ENCODE peak calls at places on chromosomes 12 and 14, in four cellular contexts. Q is brain microvascular endothelial cell, A is neural progenitor cell, Y is WERI-Rb-1. S is an unnamed sample.

GRCh38 chr14:55458800-55459577 is 18.6 kb upstream of the TBPL2 start:
- DNase-seq in Y (no peak), Q (peak; percentile 14), A (no peak), S (no peak)

GRCh38 chr12:104215638-104216297 is at the start of gene TXNRD1:
- DNase-seq in Q (peak; percentile 64), Y (no peak), A (peak; percentile 94), S (peak; percentile 90)

GRCh38 chr14:37939442-37940028 is 268.2 kb upstream of the SSTR1 start:
- DNase-seq in Q (no peak), A (no peak), Y (no peak), S (no peak)

GRCh38 chr12:7915911-7916403 is 20.0 kb downstream of the SLC2A3 start:
- DNase-seq in Y (no peak), Q (no peak), A (no peak), S (no peak)

GRCh38 chr12:89497467-89497866 is 27.1 kb downstream of the GALNT4 start:
- DNase-seq in Y (no peak), A (no peak), Q (no peak), S (no peak)

GRCh38 chr14:51225751-51226150 is 14.3 kb upstream of the TMX1 start:
- DNase-seq in Y (no peak), Q (no peak), A (no peak), S (no peak)

GRCh38 chr14:82501554-82501953 is 967.9 kb upstream of the SEL1L start:
- DNase-seq in A (no peak), Y (peak; percentile 69), Q (no peak), S (no peak)

GRCh38 chr14:69547701-69548348 is 26.8 kb downstream of the CCDC177 start:
- DNase-seq in Y (no peak), A (peak; percentile 87), Q (peak; percentile 14), S (peak; percentile 86)

GRCh38 chr12:121441555-121441954 is 41.6 kb downstream of the RNF34 start:
- DNase-seq in A (no peak), Q (no peak), Y (no peak), S (no peak)

GRCh38 chr12:87253157-87253556 is 776.0 kb downstream of the C12orf50 start:
- DNase-seq in A (no peak), Q (no peak), Y (no peak), S (no peak)

GRCh38 chr12:53795927-53796326 is 44.1 kb upstream of the CISTR start:
- DNase-seq in Q (no peak), A (peak; percentile 8), Y (no peak), S (peak; percentile 27)

GRCh38 chr12:53169644-53170043 is 10.9 kb upstream of the ZNF740 start:
- DNase-seq in A (no peak), Q (no peak), Y (no peak), S (no peak)

GRCh38 chr14:81565441-81566290 is 32.0 kb upstream of the SEL1L start:
- DNase-seq in Y (peak; percentile 43), Q (peak; percentile 5), A (peak; percentile 59), S (peak; percentile 32)

GRCh38 chr14:47392351-47392750 is 283.1 kb downstream of the MDGA2 start:
- DNase-seq in Q (peak; percentile 56), A (no peak), Y (no peak), S (no peak)

GRCh38 chr14:91496790-91497189 is 13.3 kb downstream of the PPP4R3A start:
- DNase-seq in Y (no peak), Q (no peak), A (no peak), S (no peak)

GRCh38 chr14:95520346-95520745 is 3.9 kb upstream of the SYNE3 start:
- DNase-seq in Q (no peak), Y (no peak), A (no peak), S (no peak)

GRCh38 chr12:19761465-19761864 is 322.2 kb downstream of the AEBP2 start:
- DNase-seq in Q (no peak), Y (no peak), A (no peak), S (no peak)

GRCh38 chr14:92565040-92565717 is 51.6 kb downstream of the RIN3 start:
- DNase-seq in Y (no peak), Q (no peak), A (no peak), S (no peak)

GRCh38 chr14:77143071-77143470 is 1.5 kb upstream of the ZDHHC22 start:
- DNase-seq in Y (peak; percentile 71), Q (no peak), A (no peak), S (peak; percentile 77)

DNA sequence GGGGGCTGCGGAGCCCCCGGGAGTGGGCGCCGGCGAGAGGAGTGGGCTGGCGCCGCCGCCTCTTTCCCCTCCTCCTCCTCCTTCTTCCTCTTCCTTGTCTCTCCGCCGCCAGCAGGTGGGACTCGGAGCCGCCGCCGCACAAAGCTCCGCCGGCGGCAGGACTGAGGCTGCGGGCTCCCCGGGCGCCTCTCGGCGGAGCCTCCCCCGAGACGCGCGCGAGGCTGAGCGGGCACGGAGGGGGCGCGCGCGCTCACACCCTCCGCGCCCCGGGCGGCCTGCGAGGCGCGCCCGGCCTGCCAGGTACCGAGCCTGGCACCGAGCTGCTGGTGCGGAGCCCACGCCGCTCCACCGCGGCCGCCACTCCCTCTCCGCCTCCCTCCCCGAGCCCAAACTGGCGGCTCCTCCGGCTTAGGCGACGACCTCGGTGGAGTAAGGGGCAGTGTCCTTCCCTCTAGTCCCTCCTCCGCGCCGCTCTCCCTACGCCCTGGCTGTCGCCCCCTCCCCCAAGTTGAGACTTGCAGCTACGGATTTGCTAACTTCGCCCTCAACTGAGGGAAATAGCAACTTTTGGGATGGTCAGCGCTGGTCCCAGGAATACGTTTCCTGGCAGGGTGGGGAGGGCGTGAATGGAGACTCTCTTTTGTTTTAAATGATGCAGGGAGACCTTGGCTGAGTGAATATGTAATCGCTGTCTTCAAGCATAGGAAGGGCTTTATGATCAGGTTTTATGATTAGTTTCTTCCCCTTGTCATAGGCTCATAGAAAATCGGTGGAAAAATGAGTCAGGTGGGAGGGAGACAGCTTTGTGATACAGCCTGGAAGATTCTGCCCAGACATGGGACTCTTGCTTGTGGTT is 199.5 kb upstream of the CAND1 start:
- DNase-seq in Y (peak; percentile 70), Q (no peak), A (peak; percentile 87), S (peak; percentile 70)
- TF ChIP-seq CTCF in Y (no peak), Q (no peak), A (peak; percentile 11), S (no peak)

GRCh38 chr12:85642810-85643209 is 193.4 kb downstream of the RASSF9 start:
- DNase-seq in Q (peak; percentile 47), Y (no peak), A (peak; percentile 14), S (no peak)
- TF ChIP-seq CTCF in Q (peak; percentile 67), Y (no peak), A (peak; percentile 30), S (no peak)

DNA sequence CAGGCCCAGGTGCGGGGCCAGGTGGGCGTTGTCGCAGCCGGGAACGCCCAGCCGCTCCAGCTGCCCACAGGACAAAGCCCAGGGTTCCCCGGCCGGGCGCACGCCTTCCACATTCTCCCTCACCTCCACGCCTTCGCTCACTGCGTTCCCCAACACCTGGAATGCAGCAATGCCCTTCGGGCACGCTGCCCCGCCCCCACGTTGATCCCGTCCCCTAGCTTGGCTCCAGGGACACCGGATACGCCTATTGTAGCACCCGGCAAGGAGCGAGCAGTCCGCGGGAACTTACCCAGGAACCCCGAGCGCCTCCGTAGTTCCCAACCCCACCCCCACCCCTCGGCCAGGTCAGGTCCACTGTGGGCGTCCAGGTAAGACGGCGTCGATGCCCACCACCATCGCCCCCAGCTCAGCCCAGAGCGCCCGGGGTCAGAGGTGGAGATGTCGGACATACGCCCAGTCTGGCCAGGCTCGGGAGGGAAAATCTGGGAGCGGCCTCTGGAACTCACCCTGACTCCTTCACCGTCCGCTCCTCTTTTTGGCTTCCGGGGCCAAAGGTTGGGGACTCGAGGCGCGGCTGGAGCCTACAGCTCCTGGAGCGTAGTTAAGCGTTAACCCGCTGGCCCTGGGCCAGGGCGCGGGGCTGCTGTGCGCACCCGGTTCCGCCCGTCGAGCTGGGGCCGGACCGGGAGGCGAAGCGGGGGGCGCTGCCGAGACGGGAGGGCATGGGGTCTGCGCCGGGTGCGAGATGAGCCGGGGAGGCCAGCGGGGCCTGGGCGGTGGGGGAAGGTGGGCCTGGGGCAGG is 600 bp upstream of the CEP170B start:
- DNase-seq in A (peak; percentile 75), Y (no peak), Q (no peak), S (peak; percentile 32)
- TF ChIP-seq CTCF in A (no peak), Y (no peak), Q (no peak), S (no peak)

GRCh38 chr14:74955229-74955999 is at the start of gene PGF:
- DNase-seq in Y (peak; percentile 80), Q (no peak), A (peak; percentile 90), S (peak; percentile 73)
- TF ChIP-seq CTCF in Y (no peak), Q (peak; percentile 12), A (no peak), S (no peak)

DNA sequence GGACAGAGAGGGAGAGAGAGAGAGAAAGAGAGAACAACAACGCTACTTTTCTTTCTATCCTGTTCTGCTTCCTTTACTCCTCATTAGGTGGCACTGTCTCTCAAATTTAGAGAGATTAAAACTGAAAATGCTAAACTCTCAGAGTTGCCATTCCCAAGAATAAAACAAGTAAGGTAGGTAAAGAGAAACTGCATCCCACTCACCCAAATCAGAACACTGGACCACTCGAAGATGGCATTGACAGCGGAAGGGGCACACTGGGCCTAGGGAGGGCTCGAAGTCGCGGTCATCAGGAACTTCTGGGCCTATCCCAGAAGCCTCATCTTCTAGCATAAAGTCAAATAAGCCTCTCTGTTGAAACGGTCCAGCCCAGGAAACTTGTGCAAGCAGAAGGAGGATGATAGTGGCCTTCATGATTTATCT is 4.5 kb downstream of the DCN start:
- DNase-seq in A (no peak), Q (no peak), Y (no peak), S (no peak)
- TF ChIP-seq CTCF in A (peak; percentile 60), Q (peak; percentile 51), Y (peak; percentile 40), S (no peak)